ENCODE peak calls at places on chromosomes 11 and 22, in eight cellular contexts. One of them, this sample, is unnamed.

GRCh38 chr22:36611241-36611976 is 82.4 kb upstream of the EIF3D start:
- DNase-seq in naive thymus-derived CD4-positive, alpha-beta T cell: no peak
- DNase-seq in non-pigmented ciliary epithelial cell: no peak
- DNase-seq in HT1080: no peak
- DNase-seq in left lobe of liver: no peak
- DNase-seq in NCI-H1048: no peak
- DNase-seq in NCI-H748 treated with DMSO at 0.1 percent for 48 hours: no peak
- DNase-seq in pancreas: no peak
- DNase-seq in this sample: no peak

GRCh38 chr11:93166194-93166593 is 31.6 kb downstream of the SLC36A4 start:
- DNase-seq in NCI-H1048: no peak
- DNase-seq in pancreas: no peak
- DNase-seq in naive thymus-derived CD4-positive, alpha-beta T cell: no peak
- DNase-seq in left lobe of liver: no peak
- DNase-seq in NCI-H748 treated with DMSO at 0.1 percent for 48 hours: no peak
- DNase-seq in HT1080: no peak
- DNase-seq in non-pigmented ciliary epithelial cell: no peak
- DNase-seq in this sample: no peak

GRCh38 chr11:2661173-2662023 is 38.4 kb downstream of the KCNQ1OT1 start:
- DNase-seq in NCI-H1048: no peak
- DNase-seq in naive thymus-derived CD4-positive, alpha-beta T cell: no peak
- DNase-seq in NCI-H748 treated with DMSO at 0.1 percent for 48 hours: no peak
- DNase-seq in left lobe of liver: no peak
- DNase-seq in non-pigmented ciliary epithelial cell: no peak
- DNase-seq in pancreas: no peak
- DNase-seq in HT1080: no peak
- DNase-seq in this sample: no peak

GRCh38 chr11:118939948-118940598 is 14.3 kb upstream of the BCL9L start:
- DNase-seq in naive thymus-derived CD4-positive, alpha-beta T cell: no peak
- DNase-seq in non-pigmented ciliary epithelial cell: no peak
- DNase-seq in pancreas: no peak
- DNase-seq in HT1080: no peak
- DNase-seq in NCI-H748 treated with DMSO at 0.1 percent for 48 hours: no peak
- DNase-seq in NCI-H1048: no peak
- DNase-seq in left lobe of liver: no peak
- DNase-seq in this sample: no peak

GRCh38 chr22:25402501-25403283 is 161.8 kb upstream of the GRK3 start:
- DNase-seq in NCI-H748 treated with DMSO at 0.1 percent for 48 hours: no peak
- DNase-seq in non-pigmented ciliary epithelial cell: no peak
- DNase-seq in left lobe of liver: peak
- DNase-seq in NCI-H1048: no peak
- DNase-seq in HT1080: no peak
- DNase-seq in pancreas: peak
- DNase-seq in naive thymus-derived CD4-positive, alpha-beta T cell: no peak
- DNase-seq in this sample: no peak

GRCh38 chr11:109865558-109866186 is 227.5 kb upstream of the ZC3H12C start:
- DNase-seq in NCI-H748 treated with DMSO at 0.1 percent for 48 hours: no peak
- DNase-seq in HT1080: no peak
- DNase-seq in naive thymus-derived CD4-positive, alpha-beta T cell: no peak
- DNase-seq in NCI-H1048: no peak
- DNase-seq in left lobe of liver: no peak
- DNase-seq in pancreas: no peak
- DNase-seq in non-pigmented ciliary epithelial cell: no peak
- DNase-seq in this sample: peak

GRCh38 chr22:50696251-50696798 is 23.7 kb downstream of the SHANK3 start:
- DNase-seq in HT1080: no peak
- DNase-seq in pancreas: no peak
- DNase-seq in left lobe of liver: no peak
- DNase-seq in non-pigmented ciliary epithelial cell: no peak
- DNase-seq in naive thymus-derived CD4-positive, alpha-beta T cell: no peak
- DNase-seq in NCI-H748 treated with DMSO at 0.1 percent for 48 hours: no peak
- DNase-seq in NCI-H1048: no peak
- DNase-seq in this sample: no peak

GRCh38 chr11:111392552-111392951 is 13.5 kb upstream of the POU2AF1 start:
- DNase-seq in naive thymus-derived CD4-positive, alpha-beta T cell: no peak
- DNase-seq in left lobe of liver: no peak
- DNase-seq in NCI-H748 treated with DMSO at 0.1 percent for 48 hours: no peak
- DNase-seq in non-pigmented ciliary epithelial cell: no peak
- DNase-seq in HT1080: no peak
- DNase-seq in NCI-H1048: no peak
- DNase-seq in pancreas: no peak
- DNase-seq in this sample: no peak

GRCh38 chr11:17498058-17498457 is 21.4 kb upstream of the ABCC8 start:
- DNase-seq in naive thymus-derived CD4-positive, alpha-beta T cell: no peak
- DNase-seq in left lobe of liver: no peak
- DNase-seq in non-pigmented ciliary epithelial cell: no peak
- DNase-seq in NCI-H1048: no peak
- DNase-seq in NCI-H748 treated with DMSO at 0.1 percent for 48 hours: peak
- DNase-seq in pancreas: peak
- DNase-seq in HT1080: no peak
- DNase-seq in this sample: no peak

GRCh38 chr11:72493426-72494108 is 59.2 kb upstream of the CLPB start:
- DNase-seq in NCI-H748 treated with DMSO at 0.1 percent for 48 hours: no peak
- DNase-seq in non-pigmented ciliary epithelial cell: no peak
- DNase-seq in pancreas: no peak
- DNase-seq in NCI-H1048: no peak
- DNase-seq in naive thymus-derived CD4-positive, alpha-beta T cell: no peak
- DNase-seq in HT1080: no peak
- DNase-seq in left lobe of liver: no peak
- DNase-seq in this sample: no peak

GRCh38 chr22:22710719-22711531 is 66.5 kb downstream of the GGTLC2 start:
- DNase-seq in NCI-H1048: no peak
- DNase-seq in left lobe of liver: peak
- DNase-seq in pancreas: peak
- DNase-seq in naive thymus-derived CD4-positive, alpha-beta T cell: peak
- DNase-seq in non-pigmented ciliary epithelial cell: no peak
- DNase-seq in HT1080: no peak
- DNase-seq in NCI-H748 treated with DMSO at 0.1 percent for 48 hours: no peak
- DNase-seq in this sample: no peak

GRCh38 chr11:1043563-1044096 is 7.1 kb upstream of the MUC6 start:
- DNase-seq in pancreas: peak
- DNase-seq in left lobe of liver: no peak
- DNase-seq in naive thymus-derived CD4-positive, alpha-beta T cell: no peak
- DNase-seq in NCI-H1048: no peak
- DNase-seq in NCI-H748 treated with DMSO at 0.1 percent for 48 hours: no peak
- DNase-seq in HT1080: no peak
- DNase-seq in non-pigmented ciliary epithelial cell: no peak
- DNase-seq in this sample: no peak

GRCh38 chr11:10282121-10282520 is 11.9 kb downstream of the SBF2 start:
- DNase-seq in left lobe of liver: no peak
- DNase-seq in pancreas: no peak
- DNase-seq in NCI-H1048: no peak
- DNase-seq in non-pigmented ciliary epithelial cell: no peak
- DNase-seq in naive thymus-derived CD4-positive, alpha-beta T cell: no peak
- DNase-seq in HT1080: no peak
- DNase-seq in NCI-H748 treated with DMSO at 0.1 percent for 48 hours: no peak
- DNase-seq in this sample: no peak

GRCh38 chr11:64283092-64283491 is 1.4 kb downstream of the BAD start:
- DNase-seq in non-pigmented ciliary epithelial cell: no peak
- DNase-seq in HT1080: no peak
- DNase-seq in pancreas: no peak
- DNase-seq in naive thymus-derived CD4-positive, alpha-beta T cell: no peak
- DNase-seq in NCI-H1048: no peak
- DNase-seq in left lobe of liver: no peak
- DNase-seq in NCI-H748 treated with DMSO at 0.1 percent for 48 hours: no peak
- DNase-seq in this sample: no peak

GRCh38 chr22:47629273-47629711 is 866.8 kb downstream of the TBC1D22A start:
- DNase-seq in NCI-H1048: no peak
- DNase-seq in pancreas: no peak
- DNase-seq in HT1080: no peak
- DNase-seq in naive thymus-derived CD4-positive, alpha-beta T cell: no peak
- DNase-seq in NCI-H748 treated with DMSO at 0.1 percent for 48 hours: no peak
- DNase-seq in non-pigmented ciliary epithelial cell: no peak
- DNase-seq in left lobe of liver: peak
- DNase-seq in this sample: no peak

GRCh38 chr11:126127898-126128297 is 65.2 kb upstream of the CDON start:
- DNase-seq in NCI-H1048: no peak
- DNase-seq in left lobe of liver: no peak
- DNase-seq in HT1080: no peak
- DNase-seq in pancreas: no peak
- DNase-seq in naive thymus-derived CD4-positive, alpha-beta T cell: no peak
- DNase-seq in non-pigmented ciliary epithelial cell: no peak
- DNase-seq in NCI-H748 treated with DMSO at 0.1 percent for 48 hours: no peak
- DNase-seq in this sample: no peak

This sample was measured in RCC 7860.